ENCODE peak calls at places on chromosomes 3 and 15, in five cellular contexts. P is ACHN, L is anterior cingulate cortex, E is mammary epithelial cell, I is stomach. X is an unnamed sample.

GRCh38 chr3:124579641-124580040 is 150.6 kb upstream of the UMPS start:
- DNase-seq in E (no peak), L (no peak), P (no peak), I (no peak), X (no peak)

GRCh38 chr3:31132132-31132769 is 237.8 kb upstream of the GADL1 start:
- DNase-seq in E (peak), I (no peak), L (no peak), P (peak), X (peak)

GRCh38 chr3:47860206-47860605 is 57.3 kb downstream of the DHX30 start:
- DNase-seq in E (no peak), L (no peak), P (no peak), I (no peak), X (no peak)

GRCh38 chr3:141049681-141050080 is 1.5 kb upstream of the SPSB4 start:
- DNase-seq in L (no peak), E (no peak), P (peak), I (no peak), X (peak)

GRCh38 chr15:70248116-70249025 is 150.7 kb upstream of the TLE3 start:
- DNase-seq in I (no peak), L (no peak), P (peak), E (no peak), X (no peak)

GRCh38 chr15:55774113-55774970 is 31.4 kb upstream of the PRTG start:
- DNase-seq in P (peak), L (no peak), I (peak), E (no peak), X (peak)

GRCh38 chr3:125161607-125162219 is 50.8 kb downstream of the SLC12A8 start:
- DNase-seq in L (no peak), E (no peak), I (peak), P (no peak), X (no peak)

GRCh38 chr15:101092186-101092866 is 159.5 kb downstream of the CHSY1 start:
- DNase-seq in P (no peak), I (no peak), E (no peak), L (no peak), X (no peak)

GRCh38 chr3:73148653-73149052 is 87.2 kb downstream of the EBLN2 start:
- DNase-seq in L (no peak), E (no peak), P (no peak), I (no peak), X (peak)

GRCh38 chr3:110868106-110868505 is 203.5 kb upstream of the NECTIN3 start:
- DNase-seq in I (no peak), L (no peak), P (no peak), E (no peak), X (no peak)

GRCh38 chr3:116445291-116445841 is at the start of gene LSAMP:
- DNase-seq in L (peak), I (no peak), P (no peak), E (no peak), X (no peak)

GRCh38 chr3:162165346-162165745 is 668.7 kb downstream of the OTOL1 start:
- DNase-seq in E (no peak), P (peak), L (no peak), I (no peak), X (no peak)

GRCh38 chr3:45182915-45183881 is 37.0 kb upstream of the CDCP1 start:
- DNase-seq in E (peak), P (peak), L (no peak), I (peak), X (peak)

GRCh38 chr3:177135841-177136492 is 61.3 kb downstream of the TBL1XR1 start:
- DNase-seq in P (no peak), E (no peak), L (no peak), I (no peak), X (no peak)

GRCh38 chr3:122353215-122353614 is 28.2 kb downstream of the CSTA start:
- DNase-seq in I (no peak), P (no peak), L (no peak), E (peak), X (no peak)

GRCh38 chr15:54859982-54860381 is 336.8 kb downstream of the RSL24D1 start:
- DNase-seq in P (no peak), I (no peak), L (no peak), E (no peak), X (no peak)

GRCh38 chr15:38895326-38896282 is 331.0 kb upstream of the RASGRP1 start:
- DNase-seq in P (peak), E (peak), L (no peak), I (no peak), X (no peak)

GRCh38 chr3:121482651-121483050 is 63.1 kb downstream of the POLQ start:
- DNase-seq in E (peak), P (peak), I (no peak), L (no peak), X (peak)

GRCh38 chr3:43768594-43768993 is 77.9 kb downstream of the ABHD5 start:
- DNase-seq in L (no peak), P (no peak), I (no peak), E (peak), X (no peak)

GRCh38 chr15:61701455-61701854 is 358.8 kb downstream of the VPS13C start:
- DNase-seq in L (no peak), P (no peak), I (no peak), E (no peak), X (no peak)

GRCh38 chr3:16430717-16431630 is 82.5 kb downstream of the RFTN1 start:
- DNase-seq in E (no peak), L (no peak), P (no peak), I (no peak), X (no peak)

GRCh38 chr15:74817370-74817737 is 4.7 kb downstream of the LMAN1L start:
- DNase-seq in E (peak), P (no peak), I (no peak), L (no peak), X (no peak)

GRCh38 chr3:42014949-42015533 is 53.1 kb upstream of the ULK4 start:
- DNase-seq in I (peak), P (peak), L (peak), E (no peak), X (no peak)

GRCh38 chr3:68306571-68306970 is 625.8 kb downstream of the TAFA4 start:
- DNase-seq in I (no peak), L (no peak), P (peak), E (no peak), X (no peak)

GRCh38 chr3:128685001-128685726 is 34.5 kb upstream of the RPN1 start:
- DNase-seq in P (no peak), L (no peak), I (no peak), E (no peak), X (no peak)

GRCh38 chr3:196080517-196080841 is 1.4 kb downstream of the TFRC start:
- DNase-seq in I (no peak), P (no peak), E (no peak), L (no peak), X (no peak)

GRCh38 chr3:160174621-160175020 is 50.6 kb upstream of the C3orf80 start:
- DNase-seq in I (no peak), L (no peak), P (no peak), E (no peak), X (no peak)

GRCh38 chr15:68316061-68316804 is 38.7 kb downstream of the FEM1B start:
- DNase-seq in L (no peak), E (no peak), P (no peak), I (peak), X (no peak)

GRCh38 chr3:4990061-4990460 is 10.8 kb downstream of the BHLHE40 start:
- DNase-seq in I (no peak), E (no peak), P (no peak), L (no peak), X (no peak)

GRCh38 chr3:5038243-5038642 is 59.0 kb downstream of the BHLHE40 start:
- DNase-seq in L (no peak), E (no peak), I (no peak), P (no peak), X (no peak)

GRCh38 chr3:149409351-149409750 is 31.9 kb upstream of the TM4SF1 start:
- DNase-seq in L (no peak), I (no peak), E (no peak), P (no peak), X (no peak)

GRCh38 chr3:116971531-116971930 is 262.0 kb downstream of the TUSC7 start:
- DNase-seq in P (no peak), I (no peak), L (no peak), E (no peak), X (no peak)

GRCh38 chr15:47431501-47431900 is 285.8 kb upstream of the SEMA6D start:
- DNase-seq in P (no peak), I (no peak), L (no peak), E (peak), X (no peak)

GRCh38 chr3:135531996-135532395 is 433.5 kb upstream of the PPP2R3A start:
- DNase-seq in I (no peak), E (no peak), L (no peak), P (no peak), X (no peak)

GRCh38 chr3:160449660-160450598 is at the start of gene TRIM59:
- DNase-seq in L (peak), E (peak), P (peak), I (peak), X (peak)

GRCh38 chr3:160459450-160459970 is 9.9 kb upstream of the TRIM59 start:
- DNase-seq in I (no peak), L (no peak), E (no peak), P (no peak), X (no peak)

GRCh38 chr3:38137615-38138346 is 680 bp upstream of the MYD88 start:
- DNase-seq in I (no peak), L (no peak), P (peak), E (no peak), X (no peak)

GRCh38 chr15:66027268-66027806 is 158.0 kb downstream of the RAB11A start:
- DNase-seq in P (peak), I (peak), L (no peak), E (peak), X (peak)

GRCh38 chr3:14503706-14504065 is 36.5 kb downstream of the GRIP2 start:
- DNase-seq in P (no peak), I (no peak), E (no peak), L (no peak), X (no peak)